ENCODE peak calls at places on chromosomes 3 and 15, in four cellular contexts. P, J, A and Z are unnamed samples.

GRCh38 chr15:77187751-77188464 is 117.0 kb upstream of the TSPAN3 start:
- DNase-seq in J (peak), P (no peak), A (no peak), Z (peak)

GRCh38 chr15:44656241-44656640 is 7.2 kb downstream of the SPG11 start:
- DNase-seq in A (no peak), P (no peak), J (no peak), Z (no peak)

GRCh38 chr3:196756738-196757137 is 17.1 kb downstream of the PAK2 start:
- DNase-seq in P (no peak), J (no peak), A (no peak), Z (no peak)

GRCh38 chr3:114376091-114376490 is 82.3 kb downstream of the TIGIT start:
- DNase-seq in J (no peak), A (no peak), P (no peak), Z (no peak)

GRCh38 chr3:47443611-47443995 is 32.1 kb downstream of the SCAP start:
- DNase-seq in A (no peak), J (peak), P (peak), Z (no peak)

GRCh38 chr15:31296304-31297220 is 30.1 kb upstream of the KLF13 start:
- DNase-seq in A (no peak), P (peak), J (peak), Z (no peak)

GRCh38 chr3:72492240-72492639 is 356.0 kb downstream of the SHQ1 start:
- DNase-seq in J (peak), P (peak), A (no peak), Z (peak)

GRCh38 chr3:157626817-157627216 is 123.6 kb upstream of the VEPH1 start:
- DNase-seq in P (no peak), A (no peak), J (no peak), Z (no peak)

GRCh38 chr3:74309716-74310115 is 304.7 kb downstream of the CNTN3 start:
- DNase-seq in A (no peak), P (no peak), J (no peak), Z (no peak)

GRCh38 chr15:95134306-95135100 is 903.1 kb downstream of the MCTP2 start:
- DNase-seq in J (no peak), P (no peak), A (no peak), Z (no peak)

GRCh38 chr3:186189492-186189891 is 80.6 kb upstream of the ETV5 start:
- DNase-seq in J (no peak), A (no peak), P (no peak), Z (no peak)

DNA sequence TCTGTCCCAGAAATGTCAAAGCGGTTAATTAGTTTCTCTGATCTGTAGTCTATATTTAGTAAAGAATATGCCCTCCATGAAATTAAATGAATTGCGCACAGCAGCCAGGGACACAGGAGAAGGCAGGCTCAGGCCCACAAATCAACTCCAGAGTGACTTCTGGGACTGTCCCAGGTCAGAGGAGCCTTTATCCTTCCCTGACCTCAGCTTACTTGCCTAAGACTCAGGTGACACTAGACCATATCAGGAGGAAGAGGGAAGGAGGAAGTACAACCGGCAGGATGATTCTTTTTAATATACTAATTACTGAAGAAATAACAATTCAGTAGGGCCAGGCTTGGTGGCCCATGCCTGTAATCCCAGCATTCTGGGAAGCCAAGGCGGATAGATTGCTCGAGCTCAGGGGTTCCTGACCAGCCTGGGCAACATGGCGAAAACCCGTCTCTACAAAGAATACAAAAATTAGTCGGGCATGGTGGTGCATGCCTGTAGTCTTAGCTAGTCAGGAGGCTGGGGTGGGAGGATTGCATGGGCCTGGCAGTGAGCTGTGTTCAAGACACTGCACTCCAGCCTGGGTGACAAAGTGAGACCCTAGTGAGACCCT is 1.8 kb upstream of the GPR15 start:
- DNase-seq in P (no peak), A (no peak), J (no peak), Z (no peak)
- TF ChIP-seq POLR2A in P (no peak), A (no peak), J (no peak), Z (no peak)

GRCh38 chr3:138434875-138435772 is 708 bp downstream of the ESYT3 start:
- DNase-seq in A (no peak), P (peak), J (no peak), Z (no peak)

GRCh38 chr3:138435840-138436239 is 1.4 kb downstream of the ESYT3 start:
- DNase-seq in A (no peak), J (no peak), P (no peak), Z (no peak)

GRCh38 chr3:138433892-138434275 is 532 bp upstream of the ESYT3 start:
- DNase-seq in P (no peak), J (no peak), A (no peak), Z (no peak)

GRCh38 chr3:138432576-138433240 is 1.7 kb upstream of the ESYT3 start:
- DNase-seq in P (no peak), J (no peak), A (no peak), Z (no peak)

GRCh38 chr3:138434276-138434874 is at the start of gene ESYT3:
- DNase-seq in J (peak), P (peak), A (no peak), Z (peak)
- TF ChIP-seq POLR2A in J (no peak), P (peak), A (no peak), Z (no peak)

GRCh38 chr3:124812291-124813265 is 74.6 kb downstream of the ITGB5 start:
- DNase-seq in J (peak), P (peak), A (no peak), Z (peak)
- TF ChIP-seq POLR2A in J (no peak), P (peak), A (no peak), Z (peak)

GRCh38 chr3:50340404-50341329 is at the start of gene RASSF1:
- DNase-seq in J (peak), A (no peak), P (no peak), Z (peak)
- TF ChIP-seq POLR2A in J (peak), A (no peak), P (no peak), Z (peak)

DNA sequence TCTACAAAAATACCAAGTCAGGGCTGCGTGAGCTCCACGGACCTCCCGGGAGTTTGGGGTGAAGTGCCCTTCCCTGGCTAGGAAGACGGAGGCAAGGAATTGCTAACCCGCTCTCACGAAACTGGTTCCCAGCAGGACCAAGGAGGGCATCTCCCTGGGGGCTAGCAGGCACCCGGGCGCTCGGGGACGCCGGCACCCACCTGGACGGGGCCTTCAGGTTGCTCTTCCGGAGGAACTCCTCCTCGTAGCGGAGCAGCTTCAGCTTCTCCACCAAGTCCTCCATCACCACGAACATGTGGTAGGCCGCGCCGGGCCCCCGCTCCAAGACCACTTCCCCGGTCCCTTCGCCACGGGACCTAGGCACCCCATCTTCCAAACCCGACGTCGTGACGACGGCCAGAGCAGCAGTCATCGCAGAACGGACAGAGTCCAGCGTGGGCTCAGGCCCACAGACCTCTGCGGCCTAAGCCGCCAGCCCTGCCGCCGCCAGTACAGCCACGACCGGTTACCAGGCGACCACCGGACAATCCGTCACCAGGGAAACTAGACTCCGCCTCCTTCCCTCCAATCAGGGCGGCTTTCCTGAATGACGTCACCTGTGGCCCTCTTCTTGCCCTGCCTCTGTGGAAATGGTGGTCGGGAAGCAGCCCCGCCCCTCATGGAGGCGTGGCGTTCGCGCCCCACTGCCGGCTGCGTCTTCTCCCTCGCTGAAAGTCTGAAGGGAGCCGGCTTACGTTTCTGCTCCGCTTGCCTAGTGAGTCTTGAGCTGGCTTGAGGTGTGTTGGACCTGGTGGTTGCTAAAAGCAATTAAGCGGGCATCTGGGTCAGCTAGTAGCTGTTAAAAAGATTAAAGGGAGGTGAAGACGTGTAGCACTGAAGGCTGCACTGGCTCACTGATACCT is at the start of gene IFT57:
- DNase-seq in A (peak), P (peak), J (peak), Z (peak)
- TF ChIP-seq POLR2A in A (no peak), P (peak), J (peak), Z (peak)

GRCh38 chr3:40310690-40311089 is 1.2 kb downstream of the EIF1B start:
- DNase-seq in A (no peak), P (no peak), J (no peak), Z (no peak)

GRCh38 chr3:40312661-40313226 is 3.2 kb downstream of the EIF1B start:
- DNase-seq in A (no peak), P (no peak), J (no peak), Z (no peak)

GRCh38 chr3:40317061-40317676 is 7.7 kb downstream of the EIF1B start:
- DNase-seq in J (peak), P (peak), A (no peak), Z (peak)

GRCh38 chr3:40309925-40310635 is 573 bp downstream of the EIF1B start:
- DNase-seq in J (peak), P (peak), A (no peak), Z (peak)

DNA sequence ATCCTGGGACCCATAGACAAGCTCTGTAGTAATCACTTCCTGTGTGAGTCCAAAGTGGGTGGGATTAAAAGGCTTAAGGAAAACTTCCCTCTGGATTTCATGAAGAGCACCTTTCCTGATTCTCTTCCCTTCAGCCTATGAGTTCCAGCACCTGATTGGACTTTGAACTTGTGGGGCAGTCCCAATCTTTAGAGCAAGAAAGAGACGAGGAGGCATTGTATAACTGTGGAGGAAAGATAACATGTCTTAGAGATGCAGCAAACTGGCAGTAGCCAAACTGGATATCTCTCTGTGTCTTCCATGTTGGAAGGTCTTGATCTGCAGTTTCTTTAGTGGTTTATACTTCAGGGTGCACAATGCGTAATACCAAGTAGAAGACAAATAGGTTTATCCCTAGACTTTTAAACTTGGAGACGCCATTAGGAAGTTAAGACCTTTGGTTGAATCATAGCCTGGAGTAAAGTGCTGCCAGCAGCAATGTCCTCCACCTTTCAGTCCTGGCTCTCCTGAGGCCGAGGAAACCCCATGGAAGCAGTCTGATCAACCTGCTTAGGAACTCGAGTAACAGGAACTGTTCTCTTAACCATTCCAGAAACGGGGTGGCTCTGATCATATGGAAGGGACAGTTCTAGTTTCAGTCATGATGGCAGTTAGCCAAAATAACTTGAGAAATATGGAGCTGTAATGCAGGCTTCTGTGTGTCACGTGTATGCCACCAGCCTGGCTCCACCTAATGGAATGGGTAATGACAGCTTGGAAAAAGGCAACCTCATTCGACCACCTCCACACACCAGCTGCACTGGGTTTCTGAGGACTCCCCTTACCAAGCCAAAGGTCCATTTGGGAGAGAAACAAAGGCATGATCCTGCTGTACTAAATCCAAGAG is 4.7 kb downstream of the EIF1B start:
- DNase-seq in J (peak), P (no peak), A (no peak), Z (no peak)
- TF ChIP-seq POLR2A in J (no peak), P (peak), A (no peak), Z (no peak)

GRCh38 chr15:56883088-56883487 is 35.4 kb upstream of the TCF12 start:
- DNase-seq in P (no peak), A (no peak), J (no peak), Z (no peak)

GRCh38 chr15:56886450-56886856 is 32.0 kb upstream of the TCF12 start:
- DNase-seq in A (no peak), P (no peak), J (no peak), Z (no peak)

GRCh38 chr15:56890038-56890437 is 28.4 kb upstream of the TCF12 start:
- DNase-seq in P (no peak), A (no peak), J (no peak), Z (no peak)

GRCh38 chr15:56887782-56888127 is 30.7 kb upstream of the TCF12 start:
- DNase-seq in J (no peak), P (no peak), A (no peak), Z (no peak)

GRCh38 chr15:56886878-56887781 is 31.3 kb upstream of the TCF12 start:
- DNase-seq in P (peak), A (peak), J (peak), Z (peak)
- TF ChIP-seq POLR2A in P (peak), A (no peak), J (peak), Z (peak)